ENCODE peak calls at places on chromosomes 13 and 19, in four cellular contexts. One of them, this sample, is unnamed.
A peak's percentile ranks its signal among the peaks of the same experiment; 100 is the strongest.

GRCh38 chr13:21478881-21479808 is 20.0 kb upstream of the ZDHHC20 start:
- DNase-seq in brain microvascular endothelial cell: peak; percentile 77
- DNase-seq in Panc1: peak; percentile 27
- DNase-seq in osteoblast: peak; percentile 73
- DNase-seq in this sample: no peak

GRCh38 chr19:53532362-53532761 is 5.6 kb upstream of the ZNF331 start:
- DNase-seq in brain microvascular endothelial cell: no peak
- DNase-seq in Panc1: no peak
- DNase-seq in osteoblast: peak; percentile 73
- DNase-seq in this sample: no peak

GRCh38 chr13:98749501-98749900 is 3.0 kb downstream of the SLC15A1 start:
- DNase-seq in Panc1: no peak
- DNase-seq in brain microvascular endothelial cell: no peak
- DNase-seq in osteoblast: peak; percentile 95
- DNase-seq in this sample: no peak

GRCh38 chr13:24118576-24118975 is 41.9 kb upstream of the SPATA13 start:
- DNase-seq in brain microvascular endothelial cell: no peak
- DNase-seq in Panc1: no peak
- DNase-seq in osteoblast: no peak
- DNase-seq in this sample: no peak

GRCh38 chr13:99178636-99179035 is 22.0 kb upstream of the UBAC2 start:
- DNase-seq in Panc1: no peak
- DNase-seq in osteoblast: no peak
- DNase-seq in brain microvascular endothelial cell: no peak
- DNase-seq in this sample: no peak

GRCh38 chr19:54388001-54388802 is 23.5 kb upstream of the LAIR1 start:
- DNase-seq in osteoblast: peak; percentile 65
- DNase-seq in brain microvascular endothelial cell: no peak
- DNase-seq in Panc1: no peak
- DNase-seq in this sample: no peak

GRCh38 chr13:77545626-77546412 is 10.3 kb downstream of the SCEL start:
- DNase-seq in Panc1: no peak
- DNase-seq in osteoblast: no peak
- DNase-seq in brain microvascular endothelial cell: no peak
- DNase-seq in this sample: no peak

GRCh38 chr19:867855-868457 is 8.5 kb downstream of the CFD start:
- DNase-seq in brain microvascular endothelial cell: no peak
- DNase-seq in Panc1: no peak
- DNase-seq in osteoblast: no peak
- DNase-seq in this sample: no peak

GRCh38 chr13:57878291-57878690 is 246.7 kb downstream of the PCDH17 start:
- DNase-seq in brain microvascular endothelial cell: no peak
- DNase-seq in osteoblast: no peak
- DNase-seq in Panc1: no peak
- DNase-seq in this sample: no peak

GRCh38 chr13:33109319-33109718 is 93.1 kb downstream of the KL start:
- DNase-seq in brain microvascular endothelial cell: no peak
- DNase-seq in Panc1: no peak
- DNase-seq in osteoblast: no peak
- DNase-seq in this sample: no peak

GRCh38 chr13:95382906-95383305 is 81.7 kb upstream of the ABCC4 start:
- DNase-seq in Panc1: no peak
- DNase-seq in brain microvascular endothelial cell: no peak
- DNase-seq in osteoblast: no peak
- DNase-seq in this sample: no peak

GRCh38 chr19:38664503-38665211 is 17.2 kb downstream of the ACTN4 start:
- DNase-seq in Panc1: no peak
- DNase-seq in brain microvascular endothelial cell: no peak
- DNase-seq in osteoblast: peak; percentile 72
- DNase-seq in this sample: no peak

GRCh38 chr19:16612631-16613030 is 15.4 kb downstream of the MED26 start:
- DNase-seq in brain microvascular endothelial cell: no peak
- DNase-seq in osteoblast: peak; percentile 48
- DNase-seq in Panc1: no peak
- DNase-seq in this sample: no peak

GRCh38 chr13:111142472-111142871 is 27.4 kb downstream of the ARHGEF7 start:
- DNase-seq in osteoblast: no peak
- DNase-seq in Panc1: no peak
- DNase-seq in brain microvascular endothelial cell: no peak
- DNase-seq in this sample: no peak

GRCh38 chr13:111140562-111141105 is 25.5 kb downstream of the ARHGEF7 start:
- DNase-seq in Panc1: no peak
- DNase-seq in brain microvascular endothelial cell: no peak
- DNase-seq in osteoblast: no peak
- DNase-seq in this sample: no peak

GRCh38 chr13:111143875-111144540 is 28.9 kb downstream of the ARHGEF7 start:
- DNase-seq in brain microvascular endothelial cell: no peak
- DNase-seq in Panc1: no peak
- DNase-seq in osteoblast: peak; percentile 48
- DNase-seq in this sample: no peak

GRCh38 chr13:111145506-111145905 is 30.4 kb downstream of the ARHGEF7 start:
- DNase-seq in brain microvascular endothelial cell: no peak
- DNase-seq in Panc1: no peak
- DNase-seq in osteoblast: no peak
- DNase-seq in this sample: no peak

GRCh38 chr13:111145071-111145470 is 30.0 kb downstream of the ARHGEF7 start:
- DNase-seq in Panc1: no peak
- DNase-seq in osteoblast: no peak
- DNase-seq in brain microvascular endothelial cell: no peak
- DNase-seq in this sample: no peak
- H3K27me3 ChIP-seq in Panc1: no peaks in the 10 kb centered on the region
- H3K27me3 ChIP-seq in osteoblast: peaks cover 27% of the 10 kb centered on the region
- H3K27me3 ChIP-seq in brain microvascular endothelial cell: no peaks in the 10 kb centered on the region
- H3K27me3 ChIP-seq in this sample: no peaks in the 10 kb centered on the region

GRCh38 chr19:47824396-47824795 is 2.7 kb downstream of the CRX start:
- DNase-seq in Panc1: no peak
- DNase-seq in brain microvascular endothelial cell: no peak
- DNase-seq in osteoblast: no peak
- DNase-seq in this sample: no peak

GRCh38 chr19:47821460-47822020 is at the start of gene CRX:
- DNase-seq in osteoblast: no peak
- DNase-seq in brain microvascular endothelial cell: no peak
- DNase-seq in Panc1: no peak
- DNase-seq in this sample: peak; percentile 29

GRCh38 chr19:47819841-47820244 is 1.9 kb upstream of the CRX start:
- DNase-seq in Panc1: no peak
- DNase-seq in brain microvascular endothelial cell: no peak
- DNase-seq in osteoblast: no peak
- DNase-seq in this sample: peak; percentile 30

GRCh38 chr19:47820410-47820809 is 1.3 kb upstream of the CRX start:
- DNase-seq in osteoblast: no peak
- DNase-seq in Panc1: no peak
- DNase-seq in brain microvascular endothelial cell: no peak
- DNase-seq in this sample: no peak
- H3K27me3 ChIP-seq in osteoblast: peaks cover 37% of the 10 kb centered on the region
- H3K27me3 ChIP-seq in Panc1: no peaks in the 10 kb centered on the region
- H3K27me3 ChIP-seq in brain microvascular endothelial cell: peaks cover 12% of the 10 kb centered on the region
- H3K27me3 ChIP-seq in this sample: no peaks in the 10 kb centered on the region

DNA sequence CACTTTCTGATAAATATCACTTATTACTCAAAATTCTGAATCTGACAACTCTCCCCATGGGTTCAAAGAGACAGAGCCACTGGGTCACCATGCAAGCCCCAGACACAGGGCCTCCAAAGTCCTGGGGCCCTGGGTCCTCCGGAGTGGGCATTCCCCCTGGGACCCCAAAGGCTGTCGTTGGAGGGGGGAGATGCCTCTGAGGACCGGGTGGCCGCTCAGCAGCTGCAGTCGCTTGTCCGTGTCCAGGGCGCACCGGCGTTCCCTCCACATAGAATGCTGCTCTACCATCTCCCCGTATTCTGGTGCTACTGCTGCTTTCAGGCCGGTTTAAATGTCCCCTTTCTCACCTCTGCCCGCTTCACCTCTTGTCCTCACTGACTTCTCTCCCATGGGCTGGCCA is 246.1 kb downstream of the TEX29 start:
- DNase-seq in Panc1: no peak
- DNase-seq in brain microvascular endothelial cell: no peak
- DNase-seq in osteoblast: peak; percentile 38
- DNase-seq in this sample: peak; percentile 51
- H3K27me3 ChIP-seq in Panc1: no peaks in the 10 kb centered on the region
- H3K27me3 ChIP-seq in brain microvascular endothelial cell: no peaks in the 10 kb centered on the region
- H3K27me3 ChIP-seq in osteoblast: no peaks in the 10 kb centered on the region
- H3K27me3 ChIP-seq in this sample: no peaks in the 10 kb centered on the region

DNA sequence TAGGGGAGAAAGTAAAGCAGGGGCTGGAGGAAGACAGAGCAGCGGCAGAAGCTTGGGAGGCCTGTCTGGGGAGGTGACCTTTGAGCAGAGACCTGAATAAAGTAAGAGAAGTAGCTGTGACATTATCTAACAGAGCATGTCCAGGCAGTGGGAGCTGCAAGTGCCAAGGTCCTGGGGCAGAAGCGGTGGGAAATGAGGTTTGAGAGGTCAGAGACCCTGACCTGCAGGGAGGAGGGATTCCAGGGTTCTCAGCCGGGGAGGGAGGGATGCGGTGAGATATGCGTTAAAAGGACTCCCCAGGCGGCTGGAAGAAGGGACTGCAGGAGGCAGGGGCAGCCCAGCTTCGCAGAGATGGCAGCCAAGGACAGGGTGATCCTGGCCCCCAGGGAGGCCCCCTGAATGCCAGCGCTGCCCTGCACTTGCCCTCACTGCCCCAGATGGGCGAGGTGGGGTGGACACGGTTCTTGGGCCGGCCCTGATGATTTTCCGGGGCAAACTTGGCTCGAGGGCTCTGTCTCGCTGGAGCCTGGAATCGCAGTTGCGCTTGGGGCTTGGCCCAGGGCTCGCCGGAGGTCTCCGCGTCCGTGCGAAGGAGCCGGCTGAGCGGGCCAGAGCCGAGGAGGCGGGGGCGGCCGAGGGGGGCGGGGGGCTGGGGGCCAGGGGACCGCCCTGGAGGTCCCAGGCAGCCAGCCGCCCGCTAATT is 3.2 kb downstream of the CRLF1 start:
- DNase-seq in brain microvascular endothelial cell: no peak
- DNase-seq in Panc1: no peak
- DNase-seq in osteoblast: peak; percentile 91
- DNase-seq in this sample: no peak
- H3K27me3 ChIP-seq in brain microvascular endothelial cell: peaks cover 44% of the 10 kb centered on the region
- H3K27me3 ChIP-seq in Panc1: peaks cover under 1% of the 10 kb centered on the region
- H3K27me3 ChIP-seq in osteoblast: peaks cover 16% of the 10 kb centered on the region
- H3K27me3 ChIP-seq in this sample: no peaks in the 10 kb centered on the region

GRCh38 chr19:7729211-7729610 is 2.7 kb downstream of the CLEC4G start:
- DNase-seq in Panc1: no peak
- DNase-seq in osteoblast: no peak
- DNase-seq in brain microvascular endothelial cell: no peak
- DNase-seq in this sample: no peak
- H3K27me3 ChIP-seq in Panc1: no peaks in the 10 kb centered on the region
- H3K27me3 ChIP-seq in osteoblast: peaks cover 23% of the 10 kb centered on the region
- H3K27me3 ChIP-seq in brain microvascular endothelial cell: peaks cover 32% of the 10 kb centered on the region
- H3K27me3 ChIP-seq in this sample: no peaks in the 10 kb centered on the region

GRCh38 chr19:41031926-41032325 is 40.8 kb downstream of the CYP2B6 start:
- DNase-seq in brain microvascular endothelial cell: no peak
- DNase-seq in osteoblast: no peak
- DNase-seq in Panc1: no peak
- DNase-seq in this sample: no peak
- H3K27me3 ChIP-seq in brain microvascular endothelial cell: no peaks in the 10 kb centered on the region
- H3K27me3 ChIP-seq in osteoblast: no peaks in the 10 kb centered on the region
- H3K27me3 ChIP-seq in Panc1: no peaks in the 10 kb centered on the region
- H3K27me3 ChIP-seq in this sample: no peaks in the 10 kb centered on the region

DNA sequence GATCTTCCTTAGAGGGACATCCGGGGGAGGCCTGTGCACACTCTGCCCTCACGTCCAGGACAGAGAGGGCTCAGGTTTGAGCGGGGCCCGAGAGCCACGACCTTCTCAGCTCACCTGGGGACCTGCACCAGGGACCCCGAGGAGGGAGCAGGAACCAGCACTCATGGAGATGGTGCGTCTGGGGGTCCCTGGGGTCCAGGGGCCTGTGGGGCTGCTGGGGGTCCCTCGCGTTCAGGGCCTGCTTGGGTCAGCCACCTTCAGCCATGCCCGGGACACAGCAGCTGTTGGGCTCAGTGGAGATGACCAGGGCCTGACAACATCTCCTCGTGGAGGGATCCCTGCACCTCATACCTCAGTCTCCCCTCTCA is 47.1 kb downstream of the TMEM255B start:
- DNase-seq in osteoblast: no peak
- DNase-seq in brain microvascular endothelial cell: no peak
- DNase-seq in Panc1: no peak
- DNase-seq in this sample: peak; percentile 18
- H3K27me3 ChIP-seq in osteoblast: no peaks in the 10 kb centered on the region
- H3K27me3 ChIP-seq in brain microvascular endothelial cell: no peaks in the 10 kb centered on the region
- H3K27me3 ChIP-seq in Panc1: no peaks in the 10 kb centered on the region
- H3K27me3 ChIP-seq in this sample: no peaks in the 10 kb centered on the region

DNA sequence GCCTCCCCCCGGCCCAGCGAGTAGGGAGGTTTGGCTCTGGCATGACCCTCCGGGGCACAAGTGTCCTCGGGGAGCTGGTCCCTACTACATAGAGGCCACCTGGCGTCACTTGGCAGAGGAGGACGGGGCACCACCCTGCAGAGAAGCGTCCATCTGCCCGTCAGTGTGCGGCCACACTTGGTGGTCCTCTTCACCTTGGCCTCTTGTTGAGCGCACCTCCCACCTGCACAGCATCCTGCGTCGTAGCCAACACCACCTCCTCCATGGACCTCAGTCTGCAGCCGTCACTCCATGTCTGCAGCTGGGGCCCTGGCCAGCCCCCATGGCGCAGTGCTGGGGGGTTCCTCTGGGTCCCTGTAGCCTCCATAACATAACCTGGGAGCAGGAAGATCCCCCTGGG is 35.1 kb downstream of the MCF2L start:
- DNase-seq in Panc1: no peak
- DNase-seq in brain microvascular endothelial cell: no peak
- DNase-seq in osteoblast: no peak
- DNase-seq in this sample: no peak
- H3K27me3 ChIP-seq in Panc1: no peaks in the 10 kb centered on the region
- H3K27me3 ChIP-seq in brain microvascular endothelial cell: peaks cover 20% of the 10 kb centered on the region
- H3K27me3 ChIP-seq in osteoblast: peaks cover 23% of the 10 kb centered on the region
- H3K27me3 ChIP-seq in this sample: no peaks in the 10 kb centered on the region

This sample was measured in aorta.